ENCODE peak calls at places on chromosomes 7 and 10, in eight cellular contexts. I is choroid plexus epithelial cell, O is keratinocyte, S is ovary, Q is tibial artery, R is tibial nerve, N is breast epithelium, F is osteoblast. P is an unnamed sample.

GRCh38 chr7:140093375-140093774 is 30.6 kb upstream of the PARP12 start:
- DNase-seq in I (no peak), O (no peak), S (no peak), Q (no peak), R (no peak), N (no peak), F (no peak), P (no peak)

GRCh38 chr10:109957092-109957797 is 33.9 kb upstream of the XPNPEP1 start:
- DNase-seq in I (no peak), O (no peak), S (no peak), Q (no peak), R (no peak), N (no peak), F (no peak), P (no peak)

GRCh38 chr7:216360-217300 is 24.3 kb downstream of the FAM20C start:
- DNase-seq in I (peak), O (no peak), S (no peak), Q (no peak), R (no peak), N (no peak), F (no peak), P (no peak)

GRCh38 chr7:70116867-70117266 is 518.6 kb downstream of the AUTS2 start:
- DNase-seq in I (no peak), O (no peak), S (no peak), Q (no peak), R (no peak), N (no peak), F (no peak), P (no peak)

GRCh38 chr10:17643339-17643754 is 604 bp upstream of the STAM start:
- DNase-seq in I (peak), O (no peak), S (no peak), Q (peak), R (peak), N (peak), F (peak), P (peak)

GRCh38 chr10:86086418-86086817 is 280.2 kb downstream of the GRID1 start:
- DNase-seq in I (no peak), O (no peak), S (no peak), Q (no peak), R (no peak), N (no peak), F (no peak), P (no peak)

GRCh38 chr7:67392596-67393438 is 396.2 kb downstream of the TYW1 start:
- DNase-seq in I (no peak), O (no peak), S (no peak), Q (no peak), R (no peak), N (no peak), F (no peak), P (no peak)

GRCh38 chr10:112955736-112956421 is 5.8 kb downstream of the TCF7L2 start:
- DNase-seq in I (peak), O (no peak), S (no peak), Q (peak), R (no peak), N (no peak), F (no peak), P (no peak)

GRCh38 chr10:43231523-43232078 is 35.3 kb downstream of the RASGEF1A start:
- DNase-seq in I (no peak), O (no peak), S (peak), Q (no peak), R (no peak), N (peak), F (no peak), P (peak)

GRCh38 chr7:96253441-96253840 is 68.5 kb downstream of the SLC25A13 start:
- DNase-seq in I (no peak), O (no peak), S (no peak), Q (no peak), R (no peak), N (no peak), F (no peak), P (no peak)

GRCh38 chr10:49131507-49132385 is 2.1 kb downstream of the FAM170B start:
- DNase-seq in I (no peak), O (no peak), S (no peak), Q (no peak), R (no peak), N (no peak), F (no peak), P (no peak)

GRCh38 chr7:81606078-81606863 is 163.6 kb downstream of the HGF start:
- DNase-seq in I (no peak), O (no peak), S (no peak), Q (no peak), R (no peak), N (no peak), F (no peak), P (no peak)

GRCh38 chr7:84536256-84536870 is 341.8 kb upstream of the SEMA3A start:
- DNase-seq in I (peak), O (no peak), S (no peak), Q (no peak), R (no peak), N (no peak), F (no peak), P (no peak)

GRCh38 chr7:139345042-139345441 is 3.9 kb downstream of the FMC1 start:
- DNase-seq in I (no peak), O (no peak), S (no peak), Q (no peak), R (no peak), N (no peak), F (no peak), P (no peak)

GRCh38 chr7:24756989-24757798 is at the start of gene GSDME:
- DNase-seq in I (peak), O (no peak), S (peak), Q (peak), R (no peak), N (no peak), F (peak), P (no peak)

GRCh38 chr7:51802698-51803097 is 486.1 kb upstream of the COBL start:
- DNase-seq in I (no peak), O (no peak), S (no peak), Q (no peak), R (no peak), N (no peak), F (no peak), P (no peak)

GRCh38 chr10:76649723-76650127 is 987.9 kb downstream of the KCNMA1 start:
- DNase-seq in I (peak), O (no peak), S (no peak), Q (no peak), R (peak), N (no peak), F (peak), P (no peak)

GRCh38 chr10:94398762-94399161 is 3.6 kb upstream of the TBC1D12 start:
- DNase-seq in I (no peak), O (no peak), S (no peak), Q (no peak), R (no peak), N (no peak), F (no peak), P (no peak)

GRCh38 chr7:119703895-119704294 is 569.1 kb upstream of the KCND2 start:
- DNase-seq in I (no peak), O (no peak), S (no peak), Q (no peak), R (no peak), N (no peak), F (no peak), P (no peak)

GRCh38 chr7:123748171-123748733 is 551 bp downstream of the WASL start:
- DNase-seq in I (peak), O (no peak), S (peak), Q (peak), R (peak), N (no peak), F (peak), P (no peak)

GRCh38 chr7:149856-150636 is 42.3 kb upstream of the FAM20C start:
- DNase-seq in I (no peak), O (no peak), S (peak), Q (peak), R (no peak), N (peak), F (peak), P (no peak)

GRCh38 chr7:140079121-140079536 is 16.4 kb upstream of the PARP12 start:
- DNase-seq in I (peak), O (no peak), S (no peak), Q (no peak), R (no peak), N (no peak), F (peak), P (no peak)

GRCh38 chr10:1182280-1183032 is 126.3 kb downstream of the WDR37 start:
- DNase-seq in I (no peak), O (no peak), S (no peak), Q (peak), R (no peak), N (peak), F (no peak), P (no peak)

GRCh38 chr7:24283900-24284698 is at the start of gene NPY:
- DNase-seq in I (no peak), O (no peak), S (no peak), Q (no peak), R (no peak), N (no peak), F (no peak), P (no peak)

GRCh38 chr7:13904689-13905088 is 84.8 kb downstream of the ETV1 start:
- DNase-seq in I (peak), O (no peak), S (no peak), Q (no peak), R (no peak), N (no peak), F (no peak), P (no peak)

GRCh38 chr10:28533571-28534304 is 820 bp downstream of the WAC start:
- DNase-seq in I (peak), O (no peak), S (peak), Q (peak), R (peak), N (peak), F (peak), P (peak)

DNA sequence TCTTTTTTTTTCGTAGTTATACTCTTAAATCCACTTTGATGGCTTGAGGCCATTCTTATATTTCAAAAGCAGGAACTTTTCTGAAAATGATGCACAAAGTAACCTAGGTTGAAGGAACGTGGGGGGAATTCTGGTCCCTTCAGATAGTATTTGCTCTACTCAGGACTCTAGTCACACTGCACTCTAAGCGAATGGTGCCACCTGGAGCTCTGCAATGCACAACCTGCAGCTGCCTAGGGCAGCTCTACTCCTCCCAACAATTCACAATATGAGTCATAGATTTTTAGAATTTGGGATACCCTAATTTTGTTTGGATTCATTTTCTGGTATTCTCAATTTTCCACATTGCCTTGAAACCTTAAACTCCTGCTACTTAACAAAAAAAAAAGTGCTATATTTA is 17.3 kb downstream of the SYPL1 start:
- DNase-seq in I (no peak), O (no peak), S (no peak), Q (no peak), R (no peak), N (no peak), F (no peak), P (no peak)
- TF ChIP-seq CTCF in I (no peak), O (peak), S (no peak), Q (no peak), R (no peak), N (no peak), F (no peak), P (no peak)

DNA sequence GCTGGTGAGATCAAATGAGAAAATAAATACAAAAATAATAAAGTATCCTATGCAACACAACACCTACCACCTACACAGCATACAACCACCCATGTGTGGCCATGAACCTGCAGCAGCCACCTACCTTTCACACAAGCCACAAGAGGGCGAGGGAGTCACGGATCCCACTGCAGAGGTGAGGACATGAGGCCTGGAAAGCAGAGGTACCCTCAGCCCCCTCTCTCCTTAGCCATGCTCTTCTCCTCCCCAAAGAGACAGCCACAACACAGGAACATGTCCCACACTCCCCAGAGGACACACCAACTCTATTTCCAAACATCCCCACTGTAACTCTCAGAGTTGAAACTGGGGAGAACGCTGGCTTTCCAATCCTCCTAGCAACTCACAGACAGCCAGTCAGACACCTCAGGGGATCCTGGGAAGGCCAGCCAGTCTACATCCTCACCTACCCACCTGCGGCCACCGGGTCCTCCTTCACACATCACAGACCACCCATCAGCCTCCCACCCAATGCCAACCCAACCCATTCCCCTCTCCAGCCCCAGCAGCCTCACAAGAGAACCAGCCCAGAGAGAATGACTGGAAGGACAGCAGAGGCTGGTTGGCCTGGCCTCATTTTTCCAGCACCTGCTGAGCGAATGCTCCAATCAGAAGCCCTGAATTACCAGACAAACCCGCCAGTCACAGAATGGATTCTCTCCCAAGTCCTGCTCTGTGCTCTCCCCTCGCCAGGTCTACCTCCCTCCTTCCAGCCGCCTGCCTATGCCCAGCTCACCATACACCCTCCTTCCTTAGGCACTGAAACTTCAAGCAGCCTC is 18.4 kb downstream of the DLG5 start:
- DNase-seq in I (no peak), O (no peak), S (no peak), Q (no peak), R (no peak), N (no peak), F (no peak), P (no peak)
- TF ChIP-seq CTCF in I (peak), O (peak), S (no peak), Q (no peak), R (no peak), N (no peak), F (no peak), P (no peak)

GRCh38 chr7:141262101-141262819 is 188.4 kb downstream of the TMEM178B start:
- DNase-seq in I (peak), O (no peak), S (no peak), Q (no peak), R (no peak), N (no peak), F (no peak), P (no peak)
- TF ChIP-seq CTCF in I (peak), O (no peak), S (no peak), Q (no peak), R (no peak), N (no peak), F (peak), P (no peak)

GRCh38 chr7:17971392-17971791 is 31.1 kb upstream of the SNX13 start:
- DNase-seq in I (peak), O (no peak), S (no peak), Q (no peak), R (no peak), N (no peak), F (no peak), P (no peak)
- TF ChIP-seq CTCF in I (peak), O (no peak), S (no peak), Q (no peak), R (no peak), N (no peak), F (peak), P (no peak)

DNA sequence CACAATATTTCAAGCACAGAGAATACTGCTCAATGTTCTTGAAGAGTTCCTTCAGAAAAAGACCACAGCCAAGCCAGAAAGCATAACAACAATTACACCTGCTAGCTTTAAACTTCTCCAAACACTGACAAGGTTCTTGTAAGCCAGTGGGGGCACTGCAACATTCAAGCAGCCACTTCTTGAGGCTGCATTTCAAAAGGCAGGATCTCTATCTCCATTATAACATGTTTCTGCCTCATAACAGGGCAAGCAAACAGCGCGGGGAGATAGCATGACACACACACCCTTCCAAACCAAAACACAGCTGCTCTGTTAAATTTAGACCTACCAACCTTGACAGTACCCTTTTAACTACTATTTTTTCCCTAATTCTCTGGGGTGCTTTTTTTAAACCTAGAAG is 30.8 kb downstream of the CHCHD3 start:
- DNase-seq in I (peak), O (no peak), S (peak), Q (no peak), R (no peak), N (no peak), F (peak), P (no peak)
- TF ChIP-seq CTCF in I (peak), O (no peak), S (no peak), Q (no peak), R (no peak), N (no peak), F (peak), P (no peak)

DNA sequence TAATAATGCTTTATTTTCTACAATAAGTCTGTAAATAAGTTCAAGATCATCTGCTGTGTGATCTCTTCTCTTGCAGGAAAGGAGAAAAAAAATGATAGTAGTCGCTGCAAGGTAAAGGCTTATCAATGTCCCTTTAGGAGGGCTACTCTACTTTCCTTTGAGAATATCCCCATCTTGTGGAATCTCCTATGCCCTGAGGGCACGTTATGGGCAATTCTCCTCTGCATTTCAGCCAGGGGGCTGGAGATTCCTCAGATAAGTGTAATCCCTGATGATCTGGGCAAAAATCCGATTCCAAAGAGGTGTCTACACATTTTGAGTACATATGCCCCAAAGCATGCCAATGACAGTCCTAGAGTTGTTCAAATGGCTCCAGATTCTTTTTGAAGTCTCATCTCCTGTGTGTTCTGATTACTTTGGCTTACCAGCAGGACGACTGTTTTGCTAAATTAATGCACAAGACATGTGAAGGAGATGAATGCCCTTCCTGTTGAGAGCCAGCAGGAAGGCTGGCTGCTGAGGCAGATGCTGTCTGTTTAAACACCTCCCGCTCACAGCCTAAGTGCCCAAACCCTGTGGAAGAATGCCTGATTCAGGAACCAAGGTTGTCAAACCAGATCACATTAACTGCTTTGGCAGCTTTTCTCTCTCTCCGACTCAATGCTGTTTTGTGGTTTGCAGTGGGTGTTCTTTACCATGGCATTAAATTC is 171.2 kb upstream of the COL1A2 start:
- DNase-seq in I (peak), O (no peak), S (no peak), Q (no peak), R (no peak), N (no peak), F (no peak), P (no peak)
- TF ChIP-seq CTCF in I (peak), O (no peak), S (no peak), Q (no peak), R (no peak), N (no peak), F (peak), P (no peak)

DNA sequence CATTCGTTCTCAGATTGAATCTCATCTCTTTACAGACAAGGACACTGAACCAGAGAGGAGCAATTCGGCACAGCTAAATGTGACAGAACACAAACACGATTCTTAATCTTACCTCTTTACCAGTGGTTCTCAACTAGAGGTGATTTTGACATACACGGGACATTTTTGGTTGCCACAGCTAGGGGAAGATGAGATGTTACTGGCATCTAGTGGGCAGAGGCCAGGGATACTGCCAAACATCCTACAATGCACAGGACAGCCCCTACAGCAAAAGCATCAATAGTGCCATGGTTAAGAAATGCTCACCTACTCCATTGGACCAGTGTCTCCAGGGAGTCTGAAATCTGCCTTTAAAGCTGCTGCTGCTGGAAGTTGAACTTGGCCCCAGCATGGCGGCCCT is 27.3 kb downstream of the PDE1C start:
- DNase-seq in I (no peak), O (no peak), S (no peak), Q (no peak), R (no peak), N (no peak), F (no peak), P (no peak)
- TF ChIP-seq CTCF in I (no peak), O (no peak), S (no peak), Q (no peak), R (no peak), N (no peak), F (no peak), P (no peak)

P was measured in omental fat pad.